ENCODE peak calls at places on chromosomes 3 and 15, in seven cellular contexts. One of them, this sample, is unnamed. For H3K4me1, the result is how much of the 10 kb centered on the place peaks cover.

GRCh38 chr3:15428539-15428938 is 1.1 kb downstream of the EAF1 start:
- DNase-seq in psoas muscle: no peak
- DNase-seq in CD8-positive, alpha-beta memory T cell: no peak
- DNase-seq in heart left ventricle: no peak
- DNase-seq in transverse colon: no peak
- DNase-seq in upper lobe of right lung: no peak
- DNase-seq in testis: no peak
- DNase-seq in this sample: no peak

GRCh38 chr3:59717679-59718205 is 667.9 kb upstream of the CFAP20DC start:
- DNase-seq in transverse colon: no peak
- DNase-seq in CD8-positive, alpha-beta memory T cell: no peak
- DNase-seq in psoas muscle: no peak
- DNase-seq in heart left ventricle: no peak
- DNase-seq in upper lobe of right lung: no peak
- DNase-seq in testis: no peak
- DNase-seq in this sample: no peak

GRCh38 chr15:78179906-78180305 is 30.7 kb downstream of the IDH3A start:
- DNase-seq in CD8-positive, alpha-beta memory T cell: no peak
- DNase-seq in heart left ventricle: no peak
- DNase-seq in transverse colon: no peak
- DNase-seq in psoas muscle: no peak
- DNase-seq in upper lobe of right lung: no peak
- DNase-seq in testis: peak
- DNase-seq in this sample: no peak

GRCh38 chr3:144344925-144345548 is 373.4 kb downstream of the DIPK2A start:
- DNase-seq in psoas muscle: no peak
- DNase-seq in transverse colon: no peak
- DNase-seq in upper lobe of right lung: no peak
- DNase-seq in heart left ventricle: no peak
- DNase-seq in testis: no peak
- DNase-seq in CD8-positive, alpha-beta memory T cell: no peak
- DNase-seq in this sample: no peak

GRCh38 chr3:94159062-94159726 is 96.3 kb downstream of the NSUN3 start:
- DNase-seq in heart left ventricle: no peak
- DNase-seq in CD8-positive, alpha-beta memory T cell: no peak
- DNase-seq in testis: no peak
- DNase-seq in psoas muscle: no peak
- DNase-seq in transverse colon: no peak
- DNase-seq in upper lobe of right lung: no peak
- DNase-seq in this sample: no peak

GRCh38 chr3:12194209-12194608 is 35.5 kb upstream of the TIMP4 start:
- DNase-seq in CD8-positive, alpha-beta memory T cell: no peak
- DNase-seq in upper lobe of right lung: no peak
- DNase-seq in psoas muscle: no peak
- DNase-seq in testis: no peak
- DNase-seq in transverse colon: no peak
- DNase-seq in heart left ventricle: no peak
- DNase-seq in this sample: no peak

GRCh38 chr3:42025388-42026138 is 63.7 kb upstream of the ULK4 start:
- DNase-seq in testis: peak
- DNase-seq in upper lobe of right lung: peak
- DNase-seq in psoas muscle: peak
- DNase-seq in heart left ventricle: peak
- DNase-seq in CD8-positive, alpha-beta memory T cell: no peak
- DNase-seq in transverse colon: peak
- DNase-seq in this sample: peak

GRCh38 chr3:134334231-134334900 is 39.9 kb downstream of the AMOTL2 start:
- DNase-seq in heart left ventricle: no peak
- DNase-seq in CD8-positive, alpha-beta memory T cell: no peak
- DNase-seq in transverse colon: no peak
- DNase-seq in psoas muscle: no peak
- DNase-seq in upper lobe of right lung: no peak
- DNase-seq in testis: no peak
- DNase-seq in this sample: peak

GRCh38 chr3:66825421-66825820 is 172.7 kb upstream of the KBTBD8 start:
- DNase-seq in heart left ventricle: no peak
- DNase-seq in CD8-positive, alpha-beta memory T cell: no peak
- DNase-seq in psoas muscle: no peak
- DNase-seq in transverse colon: no peak
- DNase-seq in testis: no peak
- DNase-seq in upper lobe of right lung: no peak
- DNase-seq in this sample: no peak

GRCh38 chr3:160180581-160181216 is 44.5 kb upstream of the C3orf80 start:
- DNase-seq in psoas muscle: no peak
- DNase-seq in CD8-positive, alpha-beta memory T cell: no peak
- DNase-seq in testis: no peak
- DNase-seq in transverse colon: no peak
- DNase-seq in heart left ventricle: no peak
- DNase-seq in upper lobe of right lung: no peak
- DNase-seq in this sample: no peak

GRCh38 chr3:81352867-81353266 is 408.6 kb downstream of the GBE1 start:
- DNase-seq in upper lobe of right lung: no peak
- DNase-seq in transverse colon: no peak
- DNase-seq in CD8-positive, alpha-beta memory T cell: no peak
- DNase-seq in psoas muscle: no peak
- DNase-seq in testis: no peak
- DNase-seq in heart left ventricle: no peak
- DNase-seq in this sample: no peak

GRCh38 chr3:43343778-43344177 is 57.4 kb downstream of the SNRK start:
- DNase-seq in psoas muscle: no peak
- DNase-seq in testis: no peak
- DNase-seq in CD8-positive, alpha-beta memory T cell: no peak
- DNase-seq in transverse colon: no peak
- DNase-seq in upper lobe of right lung: no peak
- DNase-seq in heart left ventricle: no peak
- DNase-seq in this sample: no peak

GRCh38 chr15:58908550-58909309 is 24.7 kb downstream of the SLTM start:
- DNase-seq in psoas muscle: no peak
- DNase-seq in transverse colon: no peak
- DNase-seq in heart left ventricle: no peak
- DNase-seq in testis: no peak
- DNase-seq in upper lobe of right lung: no peak
- DNase-seq in CD8-positive, alpha-beta memory T cell: no peak
- DNase-seq in this sample: no peak

GRCh38 chr3:143002083-143002712 is 828 bp downstream of the U2SURP start:
- DNase-seq in CD8-positive, alpha-beta memory T cell: no peak
- DNase-seq in testis: no peak
- DNase-seq in heart left ventricle: no peak
- DNase-seq in transverse colon: no peak
- DNase-seq in psoas muscle: no peak
- DNase-seq in upper lobe of right lung: no peak
- DNase-seq in this sample: no peak

GRCh38 chr3:115062412-115062956 is 84.6 kb downstream of the ZBTB20 start:
- DNase-seq in psoas muscle: no peak
- DNase-seq in heart left ventricle: no peak
- DNase-seq in upper lobe of right lung: no peak
- DNase-seq in testis: no peak
- DNase-seq in transverse colon: no peak
- DNase-seq in CD8-positive, alpha-beta memory T cell: no peak
- DNase-seq in this sample: no peak

GRCh38 chr15:85383470-85384148 is 3.2 kb downstream of the AKAP13 start:
- DNase-seq in psoas muscle: no peak
- DNase-seq in testis: no peak
- DNase-seq in transverse colon: no peak
- DNase-seq in heart left ventricle: no peak
- DNase-seq in upper lobe of right lung: no peak
- DNase-seq in CD8-positive, alpha-beta memory T cell: no peak
- DNase-seq in this sample: no peak

GRCh38 chr3:188583476-188584161 is 429.7 kb downstream of the LPP start:
- DNase-seq in upper lobe of right lung: no peak
- DNase-seq in heart left ventricle: no peak
- DNase-seq in CD8-positive, alpha-beta memory T cell: no peak
- DNase-seq in testis: no peak
- DNase-seq in transverse colon: peak
- DNase-seq in psoas muscle: no peak
- DNase-seq in this sample: no peak

GRCh38 chr3:46692566-46692983 is 904 bp downstream of the ALS2CL start:
- DNase-seq in testis: no peak
- DNase-seq in heart left ventricle: no peak
- DNase-seq in transverse colon: peak
- DNase-seq in CD8-positive, alpha-beta memory T cell: no peak
- DNase-seq in upper lobe of right lung: peak
- DNase-seq in psoas muscle: peak
- DNase-seq in this sample: peak

GRCh38 chr3:125351814-125352456 is 23.2 kb downstream of the ZNF148 start:
- DNase-seq in heart left ventricle: no peak
- DNase-seq in psoas muscle: no peak
- DNase-seq in upper lobe of right lung: no peak
- DNase-seq in testis: no peak
- DNase-seq in transverse colon: no peak
- DNase-seq in CD8-positive, alpha-beta memory T cell: no peak
- DNase-seq in this sample: no peak

GRCh38 chr3:141992512-141992911 is 116.1 kb downstream of the ATP1B3 start:
- DNase-seq in testis: no peak
- DNase-seq in transverse colon: no peak
- DNase-seq in psoas muscle: no peak
- DNase-seq in heart left ventricle: no peak
- DNase-seq in CD8-positive, alpha-beta memory T cell: no peak
- DNase-seq in upper lobe of right lung: no peak
- DNase-seq in this sample: no peak

GRCh38 chr3:143783856-143784370 is 64.4 kb downstream of the SLC9A9 start:
- DNase-seq in CD8-positive, alpha-beta memory T cell: no peak
- DNase-seq in heart left ventricle: no peak
- DNase-seq in upper lobe of right lung: no peak
- DNase-seq in psoas muscle: no peak
- DNase-seq in testis: no peak
- DNase-seq in transverse colon: no peak
- DNase-seq in this sample: no peak

GRCh38 chr15:48298914-48299313 is 32.3 kb upstream of the DUT start:
- DNase-seq in testis: no peak
- DNase-seq in psoas muscle: no peak
- DNase-seq in CD8-positive, alpha-beta memory T cell: no peak
- DNase-seq in heart left ventricle: no peak
- DNase-seq in transverse colon: no peak
- DNase-seq in upper lobe of right lung: no peak
- DNase-seq in this sample: no peak

GRCh38 chr15:57920916-57921315 is 144.6 kb downstream of the ALDH1A2 start:
- DNase-seq in transverse colon: no peak
- DNase-seq in heart left ventricle: no peak
- DNase-seq in upper lobe of right lung: no peak
- DNase-seq in psoas muscle: no peak
- DNase-seq in testis: no peak
- DNase-seq in CD8-positive, alpha-beta memory T cell: no peak
- DNase-seq in this sample: no peak

GRCh38 chr3:66598168-66598567 is 97.3 kb upstream of the LRIG1 start:
- DNase-seq in upper lobe of right lung: no peak
- DNase-seq in heart left ventricle: no peak
- DNase-seq in psoas muscle: no peak
- DNase-seq in CD8-positive, alpha-beta memory T cell: no peak
- DNase-seq in testis: no peak
- DNase-seq in transverse colon: no peak
- DNase-seq in this sample: peak

GRCh38 chr3:2156244-2156847 is 57.7 kb downstream of the CNTN4 start:
- DNase-seq in CD8-positive, alpha-beta memory T cell: no peak
- DNase-seq in upper lobe of right lung: peak
- DNase-seq in testis: peak
- DNase-seq in psoas muscle: no peak
- DNase-seq in heart left ventricle: no peak
- DNase-seq in transverse colon: peak
- DNase-seq in this sample: no peak

GRCh38 chr3:114128231-114128630 is 50.6 kb downstream of the DRD3 start:
- DNase-seq in CD8-positive, alpha-beta memory T cell: no peak
- DNase-seq in upper lobe of right lung: no peak
- DNase-seq in psoas muscle: no peak
- DNase-seq in heart left ventricle: no peak
- DNase-seq in transverse colon: no peak
- DNase-seq in testis: no peak
- DNase-seq in this sample: no peak

GRCh38 chr3:50327943-50328691 is at the start of gene TUSC2:
- DNase-seq in testis: peak
- DNase-seq in psoas muscle: peak
- DNase-seq in CD8-positive, alpha-beta memory T cell: peak
- DNase-seq in heart left ventricle: peak
- DNase-seq in transverse colon: peak
- DNase-seq in upper lobe of right lung: peak
- DNase-seq in this sample: peak
- H3K4me1 ChIP-seq in testis: under half
- H3K4me1 ChIP-seq in psoas muscle: under half
- H3K4me1 ChIP-seq in CD8-positive, alpha-beta memory T cell: under half
- H3K4me1 ChIP-seq in heart left ventricle: under half
- H3K4me1 ChIP-seq in transverse colon: under half
- H3K4me1 ChIP-seq in upper lobe of right lung: under half
- H3K4me1 ChIP-seq in this sample: under half

GRCh38 chr15:40943764-40944365 is 9.4 kb upstream of the CHAC1 start:
- DNase-seq in testis: no peak
- DNase-seq in transverse colon: no peak
- DNase-seq in CD8-positive, alpha-beta memory T cell: no peak
- DNase-seq in heart left ventricle: no peak
- DNase-seq in psoas muscle: peak
- DNase-seq in upper lobe of right lung: no peak
- DNase-seq in this sample: no peak

GRCh38 chr15:40941528-40942336 is 11.5 kb upstream of the CHAC1 start:
- DNase-seq in transverse colon: peak
- DNase-seq in testis: peak
- DNase-seq in psoas muscle: peak
- DNase-seq in heart left ventricle: peak
- DNase-seq in upper lobe of right lung: peak
- DNase-seq in CD8-positive, alpha-beta memory T cell: peak
- DNase-seq in this sample: peak

GRCh38 chr15:40942337-40942854 is 10.9 kb upstream of the CHAC1 start:
- DNase-seq in CD8-positive, alpha-beta memory T cell: no peak
- DNase-seq in psoas muscle: no peak
- DNase-seq in transverse colon: no peak
- DNase-seq in heart left ventricle: no peak
- DNase-seq in testis: no peak
- DNase-seq in upper lobe of right lung: no peak
- DNase-seq in this sample: no peak

GRCh38 chr15:40941078-40941527 is 12.0 kb downstream of the DLL4 start:
- DNase-seq in upper lobe of right lung: no peak
- DNase-seq in psoas muscle: no peak
- DNase-seq in testis: no peak
- DNase-seq in CD8-positive, alpha-beta memory T cell: no peak
- DNase-seq in heart left ventricle: no peak
- DNase-seq in transverse colon: no peak
- DNase-seq in this sample: no peak

GRCh38 chr15:40942865-40943264 is 10.4 kb upstream of the CHAC1 start:
- DNase-seq in heart left ventricle: no peak
- DNase-seq in psoas muscle: peak
- DNase-seq in CD8-positive, alpha-beta memory T cell: no peak
- DNase-seq in testis: no peak
- DNase-seq in transverse colon: no peak
- DNase-seq in upper lobe of right lung: no peak
- DNase-seq in this sample: peak
- H3K4me3 ChIP-seq in heart left ventricle: peak
- H3K4me3 ChIP-seq in psoas muscle: peak
- H3K4me3 ChIP-seq in CD8-positive, alpha-beta memory T cell: peak
- H3K4me3 ChIP-seq in testis: peak
- H3K4me3 ChIP-seq in transverse colon: no peak
- H3K4me3 ChIP-seq in upper lobe of right lung: peak
- H3K4me3 ChIP-seq in this sample: no peak

GRCh38 chr3:71376499-71376898 is 207.0 kb downstream of the FOXP1 start:
- DNase-seq in heart left ventricle: no peak
- DNase-seq in transverse colon: no peak
- DNase-seq in upper lobe of right lung: no peak
- DNase-seq in CD8-positive, alpha-beta memory T cell: no peak
- DNase-seq in testis: no peak
- DNase-seq in psoas muscle: no peak
- DNase-seq in this sample: no peak
- H3K4me1 ChIP-seq in heart left ventricle: under half
- H3K4me1 ChIP-seq in transverse colon: under half
- H3K4me1 ChIP-seq in upper lobe of right lung: under half
- H3K4me1 ChIP-seq in CD8-positive, alpha-beta memory T cell: under half
- H3K4me1 ChIP-seq in testis: under half
- H3K4me1 ChIP-seq in psoas muscle: under half
- H3K4me1 ChIP-seq in this sample: under half

GRCh38 chr15:99709243-99709986 is 23.8 kb downstream of the LYSMD4 start:
- DNase-seq in CD8-positive, alpha-beta memory T cell: no peak
- DNase-seq in heart left ventricle: no peak
- DNase-seq in upper lobe of right lung: no peak
- DNase-seq in transverse colon: no peak
- DNase-seq in testis: no peak
- DNase-seq in psoas muscle: no peak
- DNase-seq in this sample: no peak
- H3K4me3 ChIP-seq in CD8-positive, alpha-beta memory T cell: no peak
- H3K4me3 ChIP-seq in heart left ventricle: no peak
- H3K4me3 ChIP-seq in upper lobe of right lung: no peak
- H3K4me3 ChIP-seq in transverse colon: no peak
- H3K4me3 ChIP-seq in testis: no peak
- H3K4me3 ChIP-seq in psoas muscle: no peak
- H3K4me3 ChIP-seq in this sample: no peak

This sample was measured in thyroid gland.